ENCODE peak calls at places on chromosomes 6 and 20, in eight cellular contexts. X is central memory CD8-positive, alpha-beta T cell; O is astrocyte; A is sciatic nerve; I is activated CD8-positive, alpha-beta T cell treated with anti-CD3 and anti-CD28 coated beads for 36 hours; J is progenitor cell of endocrine pancreas; B is epithelial cell of esophagus; E is stimulated activated naive CD8-positive, alpha-beta T cell treated with anti-CD3 and anti-CD28 coated beads, Interleukin-15, Interleukin-2, amounts not matched to agents 100 U/mL and 50 U/mL, for 24 hours. H is an unnamed sample.

GRCh38 chr20:623704-624103 is 13.6 kb upstream of the TCF15 start:
- DNase-seq in X (no peak), O (no peak), A (no peak), I (no peak), J (no peak), B (no peak), E (no peak), H (no peak)

GRCh38 chr20:33163856-33164762 is 3.9 kb upstream of the BPIFA2 start:
- DNase-seq in X (no peak), O (no peak), A (no peak), I (no peak), J (peak), B (no peak), E (no peak), H (no peak)

GRCh38 chr20:48800227-48800626 is 27.6 kb downstream of the PREX1 start:
- DNase-seq in X (no peak), O (no peak), A (no peak), I (no peak), J (no peak), B (no peak), E (no peak), H (no peak)

GRCh38 chr6:23522751-23523527 is 603.1 kb upstream of the NRSN1 start:
- DNase-seq in X (no peak), O (no peak), A (no peak), I (no peak), J (no peak), B (peak), E (no peak), H (no peak)

GRCh38 chr20:50027611-50028105 is 44.9 kb downstream of the SNAI1 start:
- DNase-seq in X (no peak), O (peak), A (peak), I (no peak), J (no peak), B (peak), E (no peak), H (peak)

GRCh38 chr6:77470983-77471382 is 7.7 kb upstream of the HTR1B start:
- DNase-seq in X (no peak), O (peak), A (no peak), I (no peak), J (no peak), B (peak), E (no peak), H (peak)

GRCh38 chr20:53738945-53739798 is 145.5 kb upstream of the ZNF217 start:
- DNase-seq in X (no peak), O (peak), A (no peak), I (no peak), J (no peak), B (peak), E (no peak), H (no peak)

GRCh38 chr20:63056236-63057132 is 49.7 kb upstream of the BHLHE23 start:
- DNase-seq in X (no peak), O (no peak), A (peak), I (peak), J (peak), B (no peak), E (peak), H (no peak)

GRCh38 chr6:89817481-89817880 is 2.1 kb downstream of the MDN1 start:
- DNase-seq in X (no peak), O (no peak), A (no peak), I (no peak), J (no peak), B (no peak), E (no peak), H (no peak)

GRCh38 chr6:74872754-74873446 is 333.0 kb downstream of the COL12A1 start:
- DNase-seq in X (no peak), O (no peak), A (no peak), I (no peak), J (no peak), B (no peak), E (no peak), H (no peak)

GRCh38 chr20:63496404-63497120 is 2.3 kb downstream of the EEF1A2 start:
- DNase-seq in X (no peak), O (no peak), A (no peak), I (no peak), J (peak), B (no peak), E (no peak), H (no peak)

GRCh38 chr20:40275738-40276137 is 413.3 kb downstream of the MAFB start:
- DNase-seq in X (no peak), O (no peak), A (no peak), I (no peak), J (no peak), B (no peak), E (no peak), H (no peak)

GRCh38 chr6:18269253-18269652 is 4.9 kb upstream of the DEK start:
- DNase-seq in X (no peak), O (peak), A (no peak), I (peak), J (no peak), B (no peak), E (no peak), H (no peak)